ENCODE peak calls at places on chromosomes 1 and 21, in ten cellular contexts. P, N, T, L, B, S, H, Q, D and W are unnamed samples.

GRCh38 chr1:91278754-91279153 is 125.9 kb downstream of the HFM1 start:
- DNase-seq in T (no peak), S (peak), Q (no peak), P (no peak), L (peak), H (peak), N (peak), D (no peak), B (peak), W (no peak)

GRCh38 chr1:84598846-84599741 is 24.9 kb upstream of the CTBS start:
- DNase-seq in S (peak), B (peak), T (no peak), P (no peak), H (peak), D (no peak), L (peak), N (no peak), Q (peak), W (no peak)

GRCh38 chr1:199089393-199090122 is 450.7 kb downstream of the PTPRC start:
- DNase-seq in L (no peak), T (peak), N (no peak), S (no peak), H (peak), P (no peak), Q (no peak), B (no peak), D (no peak), W (peak)

GRCh38 chr1:8121261-8122159 is 95.4 kb upstream of the ERRFI1 start:
- DNase-seq in P (no peak), T (no peak), D (no peak), Q (no peak), H (no peak), L (peak), N (no peak), B (no peak), S (no peak), W (peak)

GRCh38 chr1:243970077-243970476 is 81.0 kb upstream of the ZBTB18 start:
- DNase-seq in D (no peak), N (no peak), P (no peak), H (no peak), L (no peak), S (no peak), Q (no peak), B (no peak), T (no peak), W (no peak)

GRCh38 chr21:37871121-37871862 is 45.0 kb downstream of the KCNJ6 start:
- DNase-seq in T (no peak), P (no peak), D (no peak), Q (no peak), L (peak), H (no peak), N (no peak), S (peak), B (peak), W (no peak)

GRCh38 chr21:26199471-26199870 is 28.9 kb upstream of the APP start:
- DNase-seq in S (no peak), T (no peak), N (no peak), H (no peak), D (no peak), L (peak), Q (no peak), B (peak), P (no peak), W (no peak)

GRCh38 chr1:13707211-13707610 is 7.2 kb downstream of the PRDM2 start:
- DNase-seq in Q (no peak), B (peak), L (no peak), S (peak), P (no peak), D (no peak), H (no peak), T (no peak), N (no peak), W (no peak)

GRCh38 chr21:41834252-41834925 is 44.8 kb downstream of the PRDM15 start:
- DNase-seq in P (no peak), N (no peak), S (no peak), L (no peak), H (no peak), T (no peak), Q (no peak), D (no peak), B (no peak), W (no peak)

GRCh38 chr1:183622884-183623785 is 12.4 kb downstream of the ARPC5 start:
- DNase-seq in N (peak), L (peak), S (peak), B (peak), H (peak), D (no peak), P (peak), T (no peak), Q (no peak), W (peak)

GRCh38 chr1:28313710-28314510 is 14.9 kb upstream of the MED18 start:
- DNase-seq in D (peak), T (no peak), H (no peak), B (peak), P (no peak), S (no peak), L (peak), Q (no peak), N (no peak), W (no peak)

GRCh38 chr1:43584203-43584602 is 53.5 kb downstream of the PTPRF start:
- DNase-seq in P (no peak), B (no peak), L (no peak), T (no peak), N (no peak), Q (no peak), S (no peak), D (no peak), H (no peak), W (no peak)

GRCh38 chr1:233704125-233704881 is 90.4 kb downstream of the KCNK1 start:
- DNase-seq in B (peak), D (no peak), Q (peak), N (no peak), H (peak), T (no peak), S (no peak), L (peak), P (no peak), W (no peak)

GRCh38 chr1:203306089-203306969 is 1.0 kb downstream of the BTG2 start:
- DNase-seq in P (no peak), N (no peak), D (peak), B (peak), T (no peak), Q (peak), L (peak), H (peak), S (peak), W (peak)

GRCh38 chr1:8727809-8728213 is 89.6 kb downstream of the RERE start:
- DNase-seq in B (peak), P (no peak), S (peak), N (no peak), H (no peak), D (peak), Q (no peak), L (peak), T (no peak), W (no peak)

GRCh38 chr1:18448889-18449288 is 31.8 kb upstream of the KLHDC7A start:
- DNase-seq in Q (no peak), N (no peak), L (no peak), D (no peak), P (no peak), T (no peak), H (no peak), S (no peak), B (no peak), W (no peak)